ENCODE peak calls at places on chromosomes 2 and 18, in six cellular contexts. Y, T, C, L, G and D are unnamed samples.

GRCh38 chr18:48833701-48834394 is 116.9 kb downstream of the SMAD7 start:
- DNase-seq in Y (no peak), T (no peak), C (no peak), L (no peak), G (no peak), D (no peak)

GRCh38 chr2:126911111-126911796 is 12.6 kb downstream of the TEX51 start:
- DNase-seq in Y (no peak), T (no peak), C (no peak), L (no peak), G (no peak), D (no peak)

GRCh38 chr2:235864311-235864710 is 303.9 kb downstream of the GBX2 start:
- DNase-seq in Y (no peak), T (no peak), C (no peak), L (no peak), G (no peak), D (no peak)

GRCh38 chr2:128162266-128162665 is 71.3 kb downstream of the UGGT1 start:
- DNase-seq in Y (no peak), T (no peak), C (no peak), L (no peak), G (peak; percentile 7), D (no peak)

GRCh38 chr2:86368181-86368824 is 30.9 kb upstream of the REEP1 start:
- DNase-seq in Y (no peak), T (no peak), C (no peak), L (peak; percentile 26), G (peak; percentile 40), D (peak; percentile 66)

GRCh38 chr2:126754240-126755004 is 98.5 kb downstream of the GYPC start:
- DNase-seq in Y (no peak), T (no peak), C (no peak), L (no peak), G (no peak), D (no peak)

GRCh38 chr2:40760071-40760666 is 308.3 kb upstream of the SLC8A1 start:
- DNase-seq in Y (no peak), T (no peak), C (no peak), L (peak; percentile 43), G (peak; percentile 58), D (peak; percentile 55)

GRCh38 chr18:77478619-77479018 is 229.0 kb downstream of the GALR1 start:
- DNase-seq in Y (no peak), T (no peak), C (peak; percentile 23), L (no peak), G (peak; percentile 57), D (no peak)

GRCh38 chr2:96511851-96512250 is 6.7 kb upstream of the NEURL3 start:
- DNase-seq in Y (no peak), T (no peak), C (no peak), L (no peak), G (no peak), D (no peak)

GRCh38 chr2:119699016-119699606 is 20.1 kb downstream of the TMEM177 start:
- DNase-seq in Y (no peak), T (no peak), C (no peak), L (no peak), G (no peak), D (no peak)